ENCODE peak calls at places on chromosomes 16 and 17, in seven cellular contexts. F is CD8-positive, alpha-beta T cell; M is lower leg skin; X is BE2C; Y is heart left ventricle; W is cardiac fibroblast; J is GM12865. T is an unnamed sample.

GRCh38 chr17:60832206-60832605 is 154.6 kb downstream of the BCAS3 start:
- DNase-seq in Y (no peak), W (no peak), M (no peak), X (no peak), F (no peak), J (no peak), T (no peak)

GRCh38 chr16:55506083-55506482 is 2.8 kb upstream of the LPCAT2 start:
- DNase-seq in W (no peak), F (no peak), Y (no peak), X (no peak), M (peak), J (no peak), T (no peak)

GRCh38 chr16:12147681-12148479 is 171.3 kb downstream of the SNX29 start:
- DNase-seq in M (no peak), J (peak), W (no peak), F (no peak), Y (peak), X (no peak), T (no peak)

GRCh38 chr16:1122031-1122765 is 26.2 kb upstream of the C1QTNF8 start:
- DNase-seq in Y (no peak), M (no peak), J (no peak), X (no peak), F (no peak), W (no peak), T (no peak)

GRCh38 chr17:37698132-37698615 is 46.7 kb downstream of the HNF1B start:
- DNase-seq in F (no peak), J (peak), W (no peak), X (no peak), M (no peak), Y (no peak), T (peak)

GRCh38 chr16:2966043-2966802 is 2.1 kb downstream of the KREMEN2 start:
- DNase-seq in J (no peak), W (no peak), X (no peak), F (no peak), Y (peak), M (no peak), T (no peak)

GRCh38 chr17:82034371-82035011 is 3.0 kb downstream of the DCXR start:
- DNase-seq in J (no peak), Y (no peak), W (no peak), M (no peak), X (no peak), F (no peak), T (no peak)

GRCh38 chr16:25005445-25006306 is 9.5 kb downstream of the ARHGAP17 start:
- DNase-seq in F (no peak), W (no peak), X (no peak), J (no peak), M (no peak), Y (no peak), T (no peak)

GRCh38 chr16:75584108-75584507 is 17.9 kb downstream of the GABARAPL2 start:
- DNase-seq in X (no peak), M (peak), J (peak), Y (no peak), F (no peak), W (no peak), T (no peak)

GRCh38 chr17:69567130-69567529 is 152.6 kb downstream of the MAP2K6 start:
- DNase-seq in Y (no peak), J (no peak), X (no peak), F (no peak), M (no peak), W (no peak), T (no peak)

GRCh38 chr17:31678431-31678830 is 180.6 kb downstream of the COPRS start:
- DNase-seq in F (no peak), M (no peak), Y (no peak), W (no peak), X (no peak), J (no peak), T (peak)

GRCh38 chr16:68355447-68356248 is 44.8 kb downstream of the PRMT7 start:
- DNase-seq in Y (no peak), X (no peak), W (no peak), M (no peak), J (peak), F (no peak), T (no peak)

GRCh38 chr16:49194499-49195260 is 87.0 kb downstream of the CBLN1 start:
- DNase-seq in Y (no peak), F (no peak), M (peak), X (no peak), W (no peak), J (no peak), T (no peak)

GRCh38 chr16:50475170-50475569 is 73.0 kb upstream of the NKD1 start:
- DNase-seq in Y (no peak), M (peak), J (no peak), X (no peak), W (no peak), F (no peak), T (no peak)

GRCh38 chr16:58418601-58419000 is 26.3 kb downstream of the GINS3 start:
- DNase-seq in X (peak), F (no peak), M (no peak), J (no peak), Y (peak), W (peak), T (no peak)

GRCh38 chr17:33164556-33164881 is 128.6 kb downstream of the ASIC2 start:
- DNase-seq in M (no peak), W (no peak), J (no peak), Y (no peak), F (no peak), X (no peak), T (no peak)

GRCh38 chr17:4475463-4475862 is 23.2 kb upstream of the SPNS2 start:
- DNase-seq in W (no peak), F (no peak), J (no peak), X (no peak), Y (no peak), M (no peak), T (no peak)

GRCh38 chr17:13725286-13725990 is 123.7 kb upstream of the HS3ST3A1 start:
- DNase-seq in Y (no peak), F (no peak), J (no peak), W (peak), M (no peak), X (peak), T (peak)

GRCh38 chr16:83995756-83996155 is 27.7 kb downstream of the NECAB2 start:
- DNase-seq in W (no peak), Y (peak), F (no peak), X (no peak), J (peak), M (no peak), T (no peak)

GRCh38 chr16:53207810-53208752 is 153.3 kb downstream of the CHD9 start:
- DNase-seq in M (no peak), F (no peak), X (peak), W (peak), J (peak), Y (peak), T (peak)

GRCh38 chr17:59762022-59762825 is 54.8 kb downstream of the VMP1 start:
- DNase-seq in F (no peak), X (no peak), Y (no peak), M (no peak), J (peak), W (peak), T (peak)

GRCh38 chr16:57826706-57827625 is 24.7 kb upstream of the KIFC3 start:
- DNase-seq in Y (peak), F (no peak), X (peak), J (no peak), W (no peak), M (no peak), T (peak)

GRCh38 chr16:70700101-70701020 is 14.5 kb upstream of the MTSS2 start:
- DNase-seq in Y (peak), J (no peak), M (no peak), W (no peak), F (no peak), X (no peak), T (no peak)

GRCh38 chr16:30006095-30006473 is 4.7 kb downstream of the DOC2A start:
- DNase-seq in X (no peak), M (no peak), J (no peak), W (no peak), F (no peak), Y (no peak), T (no peak)

DNA sequence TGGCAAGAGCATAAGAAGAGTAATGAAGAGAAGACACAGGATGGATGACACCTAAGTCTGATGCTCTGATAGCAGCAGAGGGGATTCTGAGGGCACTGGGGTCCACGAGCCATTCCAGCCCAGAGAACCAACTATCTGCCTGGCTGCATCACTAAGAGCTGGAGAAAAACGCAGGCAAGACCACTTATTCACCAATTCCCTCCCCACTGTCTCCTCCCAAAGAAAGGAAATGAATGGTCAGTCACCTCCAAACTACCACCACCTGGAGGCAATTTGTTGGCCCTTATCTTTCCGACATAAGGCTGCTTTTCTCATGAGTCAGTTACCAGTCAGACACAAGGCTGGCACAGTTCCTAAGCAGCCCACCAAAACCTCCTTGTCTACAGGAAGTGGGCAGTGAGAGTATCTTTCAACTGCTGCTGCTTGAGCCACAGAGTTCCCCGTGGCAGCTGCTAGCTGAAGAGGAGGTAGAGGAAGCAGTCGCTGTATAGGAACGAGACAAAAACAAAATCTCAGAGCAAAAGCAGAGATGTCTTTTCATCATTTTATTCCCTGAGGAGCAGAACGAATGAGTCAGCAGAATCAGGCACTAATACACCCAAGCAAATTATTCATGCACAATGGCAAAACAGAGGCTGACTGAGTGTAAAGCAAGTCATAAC is 111.1 kb downstream of the SMG6 start:
- DNase-seq in W (peak), F (peak), X (peak), J (peak), M (no peak), Y (no peak), T (peak)
- TF ChIP-seq CTCF in W (no peak), F (no peak), X (no peak), J (no peak), M (no peak), Y (no peak), T (no peak)

GRCh38 chr16:31452631-31453106 is 6.6 kb upstream of the ARMC5 start:
- DNase-seq in X (no peak), W (peak), Y (no peak), F (no peak), J (no peak), M (peak), T (peak)
- H3K4me3 ChIP-seq in X (no peak), W (no peak), Y (no peak), F (no peak), J (no peak), M (no peak), T (no peak)

DNA sequence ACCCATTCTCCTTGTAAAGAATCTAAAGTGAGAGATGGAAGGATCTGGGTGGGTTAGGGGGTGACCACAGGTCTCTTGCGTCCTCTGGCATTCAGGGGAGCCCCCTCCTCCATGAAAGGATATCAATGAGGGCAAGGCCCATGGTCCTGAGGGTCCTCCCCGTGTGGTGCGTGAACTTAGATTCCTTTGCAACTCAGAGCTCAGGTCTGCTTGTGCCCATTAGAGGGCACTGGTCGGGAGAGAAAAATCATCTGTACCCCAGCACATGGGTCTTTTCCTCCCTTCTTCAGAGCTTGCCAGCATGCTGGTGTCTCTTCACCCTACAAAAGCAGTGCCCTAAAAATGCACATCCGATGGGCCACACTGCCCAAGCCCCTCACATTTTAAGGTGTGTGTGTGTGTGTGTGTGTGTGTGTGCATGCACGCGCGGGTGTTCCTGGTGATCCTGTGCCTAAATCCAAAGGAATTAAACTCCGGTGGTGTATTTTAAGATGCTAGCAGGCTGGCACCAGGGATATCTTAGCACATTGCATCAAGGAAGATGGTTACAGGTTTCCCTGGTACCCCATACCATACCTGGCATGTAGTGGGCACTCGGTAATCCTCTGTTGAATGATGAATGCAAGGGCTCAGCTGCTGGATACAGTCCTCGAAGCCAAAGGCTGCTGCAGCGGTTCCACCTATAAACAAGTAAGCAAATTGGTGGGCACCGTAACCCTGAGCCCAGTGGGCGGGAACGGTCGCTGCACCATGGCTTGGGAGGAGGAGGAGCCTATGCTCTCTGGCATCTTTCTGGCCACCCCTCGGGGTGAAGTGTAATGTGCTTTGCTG is 4.7 kb downstream of the C1QTNF1 start:
- DNase-seq in J (no peak), M (peak), W (peak), Y (no peak), X (no peak), F (no peak), T (peak)
- TF ChIP-seq CTCF in J (no peak), M (no peak), W (peak), Y (peak), X (peak), F (no peak), T (peak)

GRCh38 chr17:48551601-48552452 is 6.9 kb upstream of the HOXB2 start:
- DNase-seq in Y (no peak), M (no peak), F (no peak), X (no peak), J (no peak), W (no peak), T (no peak)
- H3K4me3 ChIP-seq in Y (no peak), M (no peak), F (no peak), X (no peak), J (no peak), W (no peak), T (no peak)

GRCh38 chr17:58085039-58085715 is 2.0 kb downstream of the DYNLL2 start:
- DNase-seq in W (no peak), F (no peak), M (no peak), X (no peak), Y (no peak), J (no peak), T (no peak)
- TF ChIP-seq CTCF in W (no peak), F (no peak), M (no peak), X (no peak), Y (no peak), J (no peak), T (no peak)

GRCh38 chr16:66269631-66270332 is 96.7 kb upstream of the CDH5 start:
- DNase-seq in W (peak), F (no peak), J (no peak), Y (no peak), X (no peak), M (peak), T (no peak)
- H3K4me3 ChIP-seq in W (peak), F (no peak), J (no peak), Y (peak), X (peak), M (no peak), T (no peak)

GRCh38 chr17:80892900-80893603 is 98.6 kb upstream of the CHMP6 start:
- DNase-seq in J (no peak), Y (no peak), X (peak), W (peak), F (peak), M (no peak), T (peak)

GRCh38 chr17:80893604-80894438 is 97.8 kb upstream of the CHMP6 start:
- DNase-seq in J (no peak), F (no peak), X (no peak), W (no peak), Y (no peak), M (no peak), T (no peak)

GRCh38 chr17:80890551-80890930 is 101.1 kb upstream of the CHMP6 start:
- DNase-seq in X (no peak), W (no peak), J (no peak), Y (no peak), M (no peak), F (no peak), T (no peak)

GRCh38 chr17:80891096-80892018 is 100.3 kb upstream of the CHMP6 start:
- DNase-seq in F (peak), M (no peak), W (peak), X (peak), Y (no peak), J (peak), T (peak)

GRCh38 chr17:80892019-80892855 is 99.4 kb upstream of the CHMP6 start:
- DNase-seq in X (peak), M (no peak), W (peak), Y (peak), J (peak), F (peak), T (peak)
- TF ChIP-seq CTCF in X (no peak), M (no peak), W (no peak), Y (no peak), J (no peak), F (no peak), T (no peak)

GRCh38 chr17:19978206-19978802 is 676 bp upstream of the AKAP10 start:
- DNase-seq in J (no peak), M (no peak), X (no peak), Y (no peak), W (no peak), F (peak), T (no peak)
- H3K4me3 ChIP-seq in J (peak), M (peak), X (peak), Y (peak), W (peak), F (peak), T (peak)